ENCODE peak calls at places on chromosomes 1 and 21, in four cellular contexts. X is lung, U is heart left ventricle, Q is Kasumi-1. A is an unnamed sample.

GRCh38 chr1:236103646-236104218 is 38.6 kb upstream of the GPR137B start:
- DNase-seq in X (peak), Q (peak), U (no peak), A (peak)

GRCh38 chr1:155177192-155177917 is 3.7 kb downstream of the TRIM46 start:
- DNase-seq in U (no peak), X (no peak), Q (no peak), A (no peak)

GRCh38 chr1:171984262-171984661 is 143.0 kb downstream of the DNM3 start:
- DNase-seq in Q (no peak), U (peak), X (no peak), A (no peak)

GRCh38 chr21:33403128-33403785 is at the start of gene IFNGR2:
- DNase-seq in X (no peak), U (peak), Q (peak), A (no peak)

GRCh38 chr1:230029244-230029643 is 37.8 kb upstream of the GALNT2 start:
- DNase-seq in Q (no peak), U (no peak), X (no peak), A (no peak)

GRCh38 chr1:16386454-16387113 is 19.5 kb downstream of the SZRD1 start:
- DNase-seq in Q (no peak), X (no peak), U (no peak), A (no peak)

GRCh38 chr1:31297273-31298247 is 728 bp downstream of the ZCCHC17 start:
- DNase-seq in X (no peak), Q (peak), U (no peak), A (no peak)

GRCh38 chr1:189682591-189682990 is 795.1 kb downstream of the BRINP3 start:
- DNase-seq in Q (no peak), U (no peak), X (no peak), A (no peak)

GRCh38 chr1:18160290-18160942 is 52.8 kb downstream of the IGSF21 start:
- DNase-seq in Q (no peak), U (no peak), X (peak), A (no peak)

GRCh38 chr1:208093754-208094719 is 150.1 kb downstream of the PLXNA2 start:
- DNase-seq in X (peak), U (peak), Q (peak), A (peak)

GRCh38 chr1:59985901-59986735 is 59.5 kb upstream of the CYP2J2 start:
- DNase-seq in Q (no peak), X (no peak), U (no peak), A (no peak)

GRCh38 chr1:53260631-53261247 is 22.4 kb upstream of the MAGOH start:
- DNase-seq in Q (no peak), X (no peak), U (no peak), A (no peak)

GRCh38 chr1:223207293-223208066 is 64.4 kb upstream of the TLR5 start:
- DNase-seq in U (no peak), Q (no peak), X (no peak), A (no peak)

GRCh38 chr1:54215578-54215977 is 15.6 kb downstream of the MRPL37 start:
- DNase-seq in U (no peak), X (no peak), Q (no peak), A (no peak)

GRCh38 chr1:86992790-86993189 is 78.4 kb downstream of the HS2ST1 start:
- DNase-seq in U (no peak), X (no peak), Q (no peak), A (no peak)

GRCh38 chr1:63866085-63866484 is 92.3 kb downstream of the ROR1 start:
- DNase-seq in U (no peak), X (no peak), Q (no peak), A (no peak)

GRCh38 chr1:245039196-245039595 is 115.6 kb upstream of the KIF26B start:
- DNase-seq in X (no peak), Q (no peak), U (no peak), A (no peak)